ENCODE peak calls at places on chromosomes 7 and 10, in six cellular contexts. F is amniotic epithelial cell; D is iPS DF 6.9; R is aorta; H is DMS 273 treated with DMSO at 0.1 percent for 48 hours; C is naive thymus-derived CD4-positive, alpha-beta T cell. W is an unnamed sample.

GRCh38 chr10:64430690-64431323 is 909.6 kb downstream of the REEP3 start:
- DNase-seq in C (no peak), R (no peak), F (no peak), H (peak; percentile 0), D (peak; percentile 48), W (peak; percentile 29)

GRCh38 chr10:73894245-73894971 is 16.5 kb upstream of the PLAU start:
- DNase-seq in H (no peak), R (no peak), C (no peak), F (peak; percentile 87), D (no peak), W (no peak)

GRCh38 chr10:125543796-125544195 is 139.2 kb downstream of the TEX36 start:
- DNase-seq in F (no peak), C (no peak), D (no peak), H (no peak), R (no peak), W (no peak)

GRCh38 chr7:121620953-121621606 is 225.0 kb upstream of the FAM3C start:
- DNase-seq in R (no peak), F (no peak), D (peak; percentile 22), H (no peak), C (no peak), W (no peak)

GRCh38 chr10:93445097-93445960 is 36.8 kb downstream of the MYOF start:
- DNase-seq in F (peak; percentile 98), R (peak; percentile 95), C (no peak), H (peak; percentile 78), D (peak; percentile 97), W (peak; percentile 97)

GRCh38 chr7:158386355-158386618 is 201.3 kb downstream of the PTPRN2 start:
- DNase-seq in F (no peak), H (no peak), D (no peak), R (no peak), C (no peak), W (no peak)

GRCh38 chr7:104395162-104395561 is 66.8 kb downstream of the LHFPL3 start:
- DNase-seq in H (no peak), F (no peak), R (no peak), D (no peak), C (no peak), W (no peak)

GRCh38 chr10:14604181-14605142 is 170.2 kb downstream of the FAM107B start:
- DNase-seq in H (no peak), D (no peak), F (peak; percentile 66), R (peak; percentile 94), C (peak; percentile 58), W (peak; percentile 82)

GRCh38 chr10:34523017-34523767 is 291.9 kb downstream of the PARD3 start:
- DNase-seq in C (no peak), F (peak; percentile 64), D (no peak), H (no peak), R (no peak), W (no peak)

GRCh38 chr10:68492118-68492517 is 20.3 kb upstream of the DNA2 start:
- DNase-seq in C (no peak), H (no peak), R (no peak), D (no peak), F (peak; percentile 68), W (no peak)

GRCh38 chr7:140230517-140230861 is 53.7 kb upstream of the KDM7A start:
- DNase-seq in R (peak; percentile 80), D (no peak), C (peak; percentile 71), F (no peak), H (no peak), W (peak; percentile 28)

GRCh38 chr7:26155531-26156375 is 3.8 kb downstream of the NFE2L3 start:
- DNase-seq in R (no peak), H (no peak), F (peak; percentile 65), D (no peak), C (no peak), W (no peak)

GRCh38 chr10:109929501-109930219 is 6.3 kb upstream of the XPNPEP1 start:
- DNase-seq in R (no peak), H (no peak), D (no peak), C (no peak), F (no peak), W (no peak)

GRCh38 chr10:114638874-114639625 is 19.0 kb downstream of the ABLIM1 start:
- DNase-seq in D (no peak), F (peak; percentile 77), R (no peak), C (no peak), H (no peak), W (no peak)

GRCh38 chr7:92417913-92418312 is 29.4 kb upstream of the GATAD1 start:
- DNase-seq in F (no peak), D (no peak), H (no peak), R (no peak), C (no peak), W (no peak)

GRCh38 chr10:36683421-36683820 is 442.0 kb upstream of the ANKRD30A start:
- DNase-seq in D (no peak), C (no peak), R (no peak), H (no peak), F (no peak), W (no peak)

GRCh38 chr10:14554843-14555205 is 219.9 kb downstream of the FAM107B start:
- DNase-seq in R (no peak), H (no peak), F (no peak), C (no peak), D (no peak), W (no peak)

GRCh38 chr7:141012044-141012685 is 2.6 kb downstream of the MRPS33 start:
- DNase-seq in D (no peak), R (peak; percentile 72), H (peak; percentile 8), F (peak; percentile 47), C (peak; percentile 79), W (peak; percentile 62)

GRCh38 chr10:28177944-28178637 is 124.8 kb downstream of the MPP7 start:
- DNase-seq in R (no peak), F (peak; percentile 21), C (no peak), D (no peak), H (no peak), W (no peak)

GRCh38 chr7:30142710-30143109 is 7.9 kb downstream of the MTURN start:
- DNase-seq in D (no peak), F (peak; percentile 61), R (peak; percentile 80), C (no peak), H (no peak), W (no peak)

GRCh38 chr7:44229546-44230105 is 28.8 kb downstream of the YKT6 start:
- DNase-seq in C (no peak), H (no peak), D (no peak), F (no peak), R (no peak), W (no peak)

GRCh38 chr10:76885815-76886214 is 751.8 kb downstream of the KCNMA1 start:
- DNase-seq in C (no peak), F (no peak), R (no peak), D (no peak), H (no peak), W (peak; percentile 49)

GRCh38 chr7:130500463-130500862 is 8.6 kb downstream of the MEST start:
- DNase-seq in F (no peak), C (no peak), D (no peak), R (no peak), H (no peak), W (no peak)

GRCh38 chr7:77542399-77542798 is 5.3 kb downstream of the PTPN12 start:
- DNase-seq in R (no peak), H (no peak), F (peak; percentile 55), D (no peak), C (no peak), W (no peak)

GRCh38 chr7:154795014-154795413 is 207.9 kb downstream of the PAXIP1 start:
- DNase-seq in H (no peak), D (no peak), C (no peak), R (no peak), F (no peak), W (no peak)

GRCh38 chr7:99112097-99112496 is 31.8 kb downstream of the SMURF1 start:
- DNase-seq in H (no peak), D (no peak), F (peak; percentile 45), R (no peak), C (no peak), W (no peak)